ENCODE peak calls at places on chromosomes 3 and 15, in ten cellular contexts. T is BJ; W is A673; V is lower lobe of right lung; Q is fibroblast of pulmonary artery; S is cardiac fibroblast; F is AG10803; O is CD8-positive, alpha-beta T cell; B is sigmoid colon; Y is A549. R is an unnamed sample.

GRCh38 chr3:126416943-126417342 is 22.2 kb downstream of the CFAP100 start:
- DNase-seq in F (no peak), W (no peak), B (peak), Q (no peak), O (no peak), V (no peak), T (no peak), S (no peak), Y (no peak), R (no peak)

GRCh38 chr3:27594096-27594690 is 110.0 kb upstream of the SLC4A7 start:
- DNase-seq in V (no peak), F (no peak), W (no peak), S (peak), T (no peak), O (no peak), Q (no peak), Y (no peak), B (no peak), R (no peak)

GRCh38 chr15:99613887-99614642 is 48.3 kb downstream of the MEF2A start:
- DNase-seq in T (no peak), V (peak), B (peak), S (peak), Q (peak), F (peak), W (no peak), O (no peak), Y (no peak), R (peak)

GRCh38 chr3:7546219-7546618 is 685.3 kb downstream of the GRM7 start:
- DNase-seq in Q (peak), S (peak), T (no peak), V (no peak), F (no peak), W (peak), B (no peak), Y (peak), O (no peak), R (peak)

GRCh38 chr15:31023841-31024240 is 32.4 kb upstream of the MTMR10 start:
- DNase-seq in F (no peak), Y (no peak), V (no peak), W (no peak), T (no peak), B (no peak), Q (no peak), S (no peak), O (no peak), R (peak)

GRCh38 chr3:144107923-144108322 is 136.3 kb downstream of the DIPK2A start:
- DNase-seq in F (no peak), V (no peak), T (no peak), W (no peak), B (no peak), Q (no peak), Y (no peak), S (no peak), O (no peak), R (no peak)

GRCh38 chr3:78901544-78901943 is 866.3 kb downstream of the ROBO1 start:
- DNase-seq in S (no peak), W (no peak), Y (no peak), B (no peak), Q (no peak), O (no peak), T (no peak), F (no peak), V (no peak), R (no peak)

GRCh38 chr15:66765478-66766281 is 63.6 kb downstream of the SMAD6 start:
- DNase-seq in Y (peak), T (no peak), O (no peak), F (peak), Q (peak), V (peak), S (peak), B (peak), W (peak), R (no peak)

GRCh38 chr15:35545316-35545824 is 595 bp downstream of the DPH6 start:
- DNase-seq in W (peak), O (no peak), Q (peak), B (peak), V (peak), F (peak), S (peak), Y (peak), T (no peak), R (peak)

GRCh38 chr15:79967331-79968182 is 3.4 kb downstream of the BCL2A1 start:
- DNase-seq in Y (no peak), Q (no peak), F (no peak), V (no peak), S (no peak), W (no peak), T (no peak), O (no peak), B (no peak), R (no peak)

GRCh38 chr15:100663550-100664335 is 61.4 kb downstream of the ASB7 start:
- DNase-seq in V (no peak), W (no peak), T (no peak), B (no peak), O (no peak), F (no peak), S (peak), Q (peak), Y (no peak), R (peak)

GRCh38 chr3:4949659-4950058 is 29.6 kb upstream of the BHLHE40 start:
- DNase-seq in F (peak), O (no peak), S (peak), Q (peak), W (no peak), T (no peak), Y (no peak), V (no peak), B (no peak), R (peak)

GRCh38 chr3:195061756-195062655 is 209.0 kb downstream of the XXYLT1 start:
- DNase-seq in O (no peak), S (no peak), Y (no peak), F (no peak), W (no peak), T (no peak), V (peak), B (peak), Q (no peak), R (no peak)

GRCh38 chr3:179526989-179527391 is 35.7 kb upstream of the ACTL6A start:
- DNase-seq in W (peak), S (peak), B (peak), F (peak), O (no peak), T (peak), V (no peak), Q (peak), Y (peak), R (peak)

GRCh38 chr15:50134524-50135024 is 15.5 kb upstream of the ATP8B4 start:
- DNase-seq in O (no peak), Y (peak), F (peak), B (no peak), Q (peak), V (no peak), W (no peak), T (no peak), S (peak), R (peak)

GRCh38 chr15:58506787-58507671 is 75.2 kb downstream of the LIPC start:
- DNase-seq in F (no peak), T (no peak), B (no peak), O (no peak), Y (no peak), S (no peak), W (no peak), Q (no peak), V (no peak), R (peak)

GRCh38 chr3:178443634-178444033 is 92.6 kb upstream of the KCNMB2 start:
- DNase-seq in B (no peak), W (peak), V (no peak), Q (peak), T (no peak), F (peak), O (no peak), S (peak), Y (no peak), R (peak)

GRCh38 chr3:24622138-24622537 is 127.5 kb upstream of the THRB start:
- DNase-seq in V (no peak), W (no peak), O (no peak), F (no peak), S (no peak), Y (no peak), Q (no peak), B (no peak), T (no peak), R (no peak)

GRCh38 chr3:187012609-187013051 is 82.3 kb downstream of the ST6GAL1 start:
- DNase-seq in O (peak), F (no peak), B (no peak), S (peak), T (no peak), V (no peak), Y (no peak), Q (peak), W (no peak), R (no peak)

GRCh38 chr15:85730001-85730820 is 64.5 kb downstream of the KLHL25 start:
- DNase-seq in W (peak), Q (peak), F (peak), B (no peak), V (no peak), O (no peak), T (no peak), Y (peak), S (peak), R (peak)

GRCh38 chr3:130748520-130748919 is 1.9 kb upstream of the PIK3R4 start:
- DNase-seq in F (no peak), O (no peak), S (no peak), B (no peak), Q (no peak), T (no peak), Y (no peak), V (no peak), W (no peak), R (no peak)

GRCh38 chr3:42680806-42681205 is 4.5 kb upstream of the KLHL40 start:
- DNase-seq in V (no peak), W (no peak), F (peak), O (no peak), T (no peak), Y (no peak), Q (no peak), B (peak), S (no peak), R (no peak)

GRCh38 chr3:47008258-47008671 is 28.8 kb downstream of the NBEAL2 start:
- DNase-seq in Q (no peak), F (no peak), Y (no peak), V (no peak), O (peak), S (no peak), W (no peak), T (no peak), B (peak), R (no peak)

GRCh38 chr15:55221090-55222011 is 24.6 kb upstream of the RSL24D1 start:
- DNase-seq in O (peak), Q (peak), V (no peak), B (no peak), T (peak), W (peak), Y (peak), F (peak), S (peak), R (peak)

DNA sequence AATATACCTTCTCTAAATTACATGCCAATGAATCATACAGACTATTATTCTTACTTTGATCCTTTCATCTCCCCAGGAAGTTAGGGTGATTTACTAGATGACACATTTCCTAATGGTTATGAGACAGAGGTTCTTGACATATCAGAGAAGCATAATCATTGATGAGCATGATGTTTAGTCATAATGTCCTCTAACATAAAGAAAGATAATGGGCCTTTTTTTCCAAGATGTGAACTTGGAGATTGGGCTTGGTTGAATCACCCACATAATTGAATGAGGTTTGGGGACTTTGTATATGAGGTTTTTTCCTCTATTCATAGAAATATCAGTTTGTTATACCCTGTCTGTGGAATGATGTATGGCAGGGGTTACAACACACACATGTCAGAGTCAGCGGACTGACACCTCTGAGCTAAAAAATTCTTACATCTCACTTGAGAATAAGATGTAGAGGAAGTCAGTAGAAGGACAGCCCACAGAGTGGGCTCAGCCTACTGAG is 69.7 kb upstream of the DCBLD2 start:
- DNase-seq in Y (peak), O (no peak), W (peak), T (no peak), V (no peak), F (peak), S (no peak), Q (peak), B (no peak), R (peak)
- H3K4me3 ChIP-seq in Y (peak), O (no peak), W (no peak), T (no peak), V (no peak), F (no peak), S (no peak), Q (no peak), B (no peak), R (no peak)

GRCh38 chr3:170111147-170111771 is 70.3 kb downstream of the PHC3 start:
- DNase-seq in O (no peak), V (no peak), Y (no peak), W (peak), B (no peak), T (no peak), F (no peak), Q (no peak), S (no peak), R (no peak)

GRCh38 chr3:170117134-170117533 is 64.4 kb downstream of the PHC3 start:
- DNase-seq in O (no peak), T (no peak), V (no peak), W (peak), Y (peak), F (no peak), Q (peak), B (no peak), S (peak), R (peak)
- TF ChIP-seq CTCF in O (no peak), T (peak), V (no peak), W (peak), Y (no peak), F (peak), Q (peak), B (no peak), S (peak), R (peak)

GRCh38 chr3:137765310-137766033 is 1.4 kb downstream of the SOX14 start:
- DNase-seq in Q (no peak), V (no peak), F (no peak), W (no peak), S (no peak), O (no peak), Y (no peak), B (no peak), T (no peak), R (no peak)
- H3K4me3 ChIP-seq in Q (no peak), V (no peak), F (no peak), W (no peak), S (no peak), O (no peak), Y (no peak), B (no peak), T (no peak), R (no peak)

DNA sequence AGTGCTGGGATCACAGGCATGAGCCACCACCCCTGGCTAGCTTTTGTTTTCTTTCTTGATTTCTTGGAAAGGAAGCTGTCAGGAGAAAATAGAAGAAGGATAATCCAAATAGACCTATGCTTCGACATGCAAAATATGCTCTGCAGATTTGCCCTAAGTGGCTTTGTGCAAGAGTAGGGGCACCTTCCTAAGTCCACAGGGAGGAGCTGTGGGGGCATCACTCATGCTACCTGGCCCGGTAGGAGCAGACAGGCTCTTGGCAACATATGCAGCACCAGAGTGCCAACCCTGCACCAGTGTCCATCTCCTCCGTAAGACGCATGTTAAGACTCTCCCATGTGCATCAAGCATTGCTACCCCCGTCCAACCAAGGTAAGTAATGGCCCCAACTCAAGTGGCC is 190.7 kb upstream of the UBE2E1 start:
- DNase-seq in W (no peak), S (no peak), B (no peak), Q (no peak), F (no peak), V (no peak), O (no peak), Y (peak), T (no peak), R (no peak)
- TF ChIP-seq CTCF in W (no peak), S (no peak), B (no peak), Q (no peak), F (no peak), V (no peak), O (no peak), Y (no peak), T (no peak), R (no peak)

GRCh38 chr3:13420051-13420816 is at the start of gene NUP210:
- DNase-seq in Y (peak), Q (no peak), F (no peak), T (no peak), S (no peak), B (no peak), V (peak), O (peak), W (no peak), R (no peak)
- H3K4me3 ChIP-seq in Y (peak), Q (no peak), F (no peak), T (no peak), S (no peak), B (peak), V (peak), O (peak), W (peak), R (no peak)

GRCh38 chr3:18086078-18086477 is 339.1 kb downstream of the SATB1 start:
- DNase-seq in T (no peak), V (no peak), B (no peak), O (no peak), Y (no peak), Q (no peak), F (no peak), W (no peak), S (no peak), R (no peak)
- TF ChIP-seq CTCF in T (no peak), V (no peak), B (no peak), O (no peak), Y (no peak), Q (no peak), F (no peak), W (no peak), S (no peak), R (no peak)